ENCODE peak calls at places on chromosome 6, in five cellular contexts. G, C, A, R and L are unnamed samples.

GRCh38 chr6:163943647-163944395 is 529.3 kb downstream of the QKI start:
- DNase-seq in G (peak), C (no peak), A (no peak), R (peak), L (no peak)

GRCh38 chr6:43582911-43583310 is 6.9 kb downstream of the POLH start:
- DNase-seq in G (no peak), C (no peak), A (no peak), R (no peak), L (no peak)

GRCh38 chr6:91637217-91637616 is 1050.3 kb upstream of the MAP3K7 start:
- DNase-seq in G (no peak), C (no peak), A (no peak), R (no peak), L (no peak)

GRCh38 chr6:164216839-164217238 is 802.3 kb downstream of the QKI start:
- DNase-seq in G (no peak), C (no peak), A (no peak), R (no peak), L (no peak)

GRCh38 chr6:17866876-17867444 is 120.5 kb downstream of the KIF13A start:
- DNase-seq in G (no peak), C (no peak), A (no peak), R (no peak), L (no peak)

GRCh38 chr6:72522735-72523141 is 99.1 kb upstream of the KCNQ5 start:
- DNase-seq in G (peak), C (peak), A (no peak), R (peak), L (peak)

GRCh38 chr6:50720623-50721022 is 7.3 kb downstream of the TFAP2D start:
- DNase-seq in G (peak), C (no peak), A (no peak), R (peak), L (no peak)

GRCh38 chr6:127182501-127182900 is 64.0 kb downstream of the RSPO3 start:
- DNase-seq in G (no peak), C (no peak), A (no peak), R (no peak), L (no peak)

GRCh38 chr6:8080338-8081151 is 16.4 kb upstream of the BLOC1S5 start:
- DNase-seq in G (no peak), C (no peak), A (no peak), R (no peak), L (no peak)

GRCh38 chr6:148335582-148335981 is 7.1 kb upstream of the SASH1 start:
- DNase-seq in G (no peak), C (no peak), A (no peak), R (no peak), L (no peak)

GRCh38 chr6:34126419-34126818 is 19.5 kb downstream of the GRM4 start:
- DNase-seq in G (no peak), C (no peak), A (no peak), R (no peak), L (no peak)

GRCh38 chr6:12097791-12098190 is 85.7 kb downstream of the HIVEP1 start:
- DNase-seq in G (no peak), C (no peak), A (no peak), R (no peak), L (no peak)

GRCh38 chr6:163716690-163717089 is 302.2 kb downstream of the QKI start:
- DNase-seq in G (no peak), C (no peak), A (no peak), R (no peak), L (no peak)

GRCh38 chr6:21742238-21742660 is 148.7 kb downstream of the SOX4 start:
- DNase-seq in G (no peak), C (no peak), A (no peak), R (no peak), L (peak)

GRCh38 chr6:110513001-110513400 is 36.6 kb upstream of the SLC22A16 start:
- DNase-seq in G (no peak), C (no peak), A (no peak), R (no peak), L (no peak)

GRCh38 chr6:159760602-159761057 is 1.2 kb upstream of the ACAT2 start:
- DNase-seq in G (peak), C (no peak), A (no peak), R (peak), L (no peak)

GRCh38 chr6:37556884-37557644 is 57.4 kb upstream of the CCDC167 start:
- DNase-seq in G (no peak), C (no peak), A (no peak), R (no peak), L (no peak)

GRCh38 chr6:12483712-12484111 is 193.6 kb downstream of the EDN1 start:
- DNase-seq in G (no peak), C (peak), A (no peak), R (no peak), L (peak)

GRCh38 chr6:34181903-34182302 is 36.0 kb upstream of the GRM4 start:
- DNase-seq in G (no peak), C (no peak), A (no peak), R (no peak), L (no peak)

GRCh38 chr6:50278663-50279062 is 228.9 kb upstream of the DEFB112 start:
- DNase-seq in G (no peak), C (no peak), A (no peak), R (no peak), L (no peak)

GRCh38 chr6:106324726-106325335 is 729 bp downstream of the ATG5 start:
- DNase-seq in G (no peak), C (no peak), A (no peak), R (no peak), L (no peak)

GRCh38 chr6:4778086-4778485 is 1.9 kb downstream of the CDYL start:
- DNase-seq in G (no peak), C (no peak), A (no peak), R (no peak), L (no peak)

GRCh38 chr6:17281497-17282481 is 628 bp downstream of the RBM24 start:
- DNase-seq in G (peak), C (peak), A (no peak), R (peak), L (no peak)

GRCh38 chr6:46555129-46555528 is 63.9 kb upstream of the RCAN2 start:
- DNase-seq in G (no peak), C (no peak), A (no peak), R (peak), L (no peak)